ENCODE peak calls at places on chromosome 4, in nine cellular contexts. One of them, this sample, is unnamed.
A peak's percentile ranks its signal among the peaks of the same experiment; 100 is the strongest.

GRCh38 chr4:111027526-111027925 is 404.6 kb upstream of the PITX2 start:
- DNase-seq in glutamatergic neuron: no peak
- DNase-seq in frontal cortex: no peak
- DNase-seq in ecto neural progenitor cell: no peak
- DNase-seq in mesenchymal stem cell: peak; percentile 52
- DNase-seq in GOT3: no peak
- DNase-seq in activated T-cell treated with anti-CD3 and anti-CD28 coated beads for 48 hours: no peak
- DNase-seq in mesenteric fat pad: no peak
- DNase-seq in sciatic nerve: no peak
- DNase-seq in this sample: no peak

GRCh38 chr4:93764647-93765246 is 63.8 kb upstream of the ATOH1 start:
- DNase-seq in sciatic nerve: no peak
- DNase-seq in glutamatergic neuron: no peak
- DNase-seq in ecto neural progenitor cell: no peak
- DNase-seq in frontal cortex: peak; percentile 29
- DNase-seq in mesenteric fat pad: no peak
- DNase-seq in GOT3: no peak
- DNase-seq in mesenchymal stem cell: peak; percentile 48
- DNase-seq in activated T-cell treated with anti-CD3 and anti-CD28 coated beads for 48 hours: no peak
- DNase-seq in this sample: peak; percentile 26

GRCh38 chr4:87527446-87528240 is 1.5 kb downstream of the SPARCL1 start:
- DNase-seq in GOT3: no peak
- DNase-seq in mesenchymal stem cell: no peak
- DNase-seq in ecto neural progenitor cell: no peak
- DNase-seq in mesenteric fat pad: no peak
- DNase-seq in frontal cortex: no peak
- DNase-seq in activated T-cell treated with anti-CD3 and anti-CD28 coated beads for 48 hours: no peak
- DNase-seq in sciatic nerve: no peak
- DNase-seq in glutamatergic neuron: no peak
- DNase-seq in this sample: no peak

GRCh38 chr4:105714071-105714521 is 5.5 kb downstream of the GSTCD start:
- DNase-seq in sciatic nerve: no peak
- DNase-seq in activated T-cell treated with anti-CD3 and anti-CD28 coated beads for 48 hours: no peak
- DNase-seq in mesenteric fat pad: no peak
- DNase-seq in ecto neural progenitor cell: no peak
- DNase-seq in glutamatergic neuron: no peak
- DNase-seq in frontal cortex: no peak
- DNase-seq in GOT3: no peak
- DNase-seq in mesenchymal stem cell: no peak
- DNase-seq in this sample: no peak

GRCh38 chr4:189029961-189030360 is 890.7 kb downstream of the TRIML1 start:
- DNase-seq in activated T-cell treated with anti-CD3 and anti-CD28 coated beads for 48 hours: no peak
- DNase-seq in mesenteric fat pad: no peak
- DNase-seq in frontal cortex: no peak
- DNase-seq in mesenchymal stem cell: no peak
- DNase-seq in ecto neural progenitor cell: no peak
- DNase-seq in GOT3: no peak
- DNase-seq in sciatic nerve: no peak
- DNase-seq in glutamatergic neuron: no peak
- DNase-seq in this sample: no peak

GRCh38 chr4:17055788-17056187 is 157.3 kb upstream of the LDB2 start:
- DNase-seq in ecto neural progenitor cell: no peak
- DNase-seq in glutamatergic neuron: no peak
- DNase-seq in activated T-cell treated with anti-CD3 and anti-CD28 coated beads for 48 hours: no peak
- DNase-seq in frontal cortex: no peak
- DNase-seq in GOT3: no peak
- DNase-seq in mesenchymal stem cell: peak; percentile 67
- DNase-seq in mesenteric fat pad: no peak
- DNase-seq in sciatic nerve: no peak
- DNase-seq in this sample: no peak

GRCh38 chr4:129839687-129840086 is 743.7 kb downstream of the C4orf33 start:
- DNase-seq in glutamatergic neuron: no peak
- DNase-seq in sciatic nerve: no peak
- DNase-seq in ecto neural progenitor cell: no peak
- DNase-seq in mesenteric fat pad: no peak
- DNase-seq in mesenchymal stem cell: no peak
- DNase-seq in activated T-cell treated with anti-CD3 and anti-CD28 coated beads for 48 hours: no peak
- DNase-seq in GOT3: no peak
- DNase-seq in frontal cortex: no peak
- DNase-seq in this sample: no peak

GRCh38 chr4:90105274-90105673 is 21.9 kb upstream of the CCSER1 start:
- DNase-seq in GOT3: no peak
- DNase-seq in activated T-cell treated with anti-CD3 and anti-CD28 coated beads for 48 hours: no peak
- DNase-seq in mesenchymal stem cell: no peak
- DNase-seq in ecto neural progenitor cell: no peak
- DNase-seq in glutamatergic neuron: no peak
- DNase-seq in sciatic nerve: no peak
- DNase-seq in mesenteric fat pad: no peak
- DNase-seq in frontal cortex: no peak
- DNase-seq in this sample: no peak

GRCh38 chr4:1746919-1747602 is 25.7 kb downstream of the TACC3 start:
- DNase-seq in ecto neural progenitor cell: no peak
- DNase-seq in GOT3: no peak
- DNase-seq in frontal cortex: no peak
- DNase-seq in mesenteric fat pad: no peak
- DNase-seq in glutamatergic neuron: peak; percentile 66
- DNase-seq in mesenchymal stem cell: no peak
- DNase-seq in sciatic nerve: no peak
- DNase-seq in activated T-cell treated with anti-CD3 and anti-CD28 coated beads for 48 hours: no peak
- DNase-seq in this sample: no peak

GRCh38 chr4:6619466-6620255 is 20.8 kb upstream of the MRFAP1 start:
- DNase-seq in frontal cortex: no peak
- DNase-seq in ecto neural progenitor cell: no peak
- DNase-seq in GOT3: no peak
- DNase-seq in activated T-cell treated with anti-CD3 and anti-CD28 coated beads for 48 hours: no peak
- DNase-seq in sciatic nerve: no peak
- DNase-seq in mesenchymal stem cell: no peak
- DNase-seq in glutamatergic neuron: no peak
- DNase-seq in mesenteric fat pad: no peak
- DNase-seq in this sample: no peak

GRCh38 chr4:67754288-67754687 is at the start of gene GNRHR:
- DNase-seq in glutamatergic neuron: no peak
- DNase-seq in ecto neural progenitor cell: no peak
- DNase-seq in mesenchymal stem cell: no peak
- DNase-seq in frontal cortex: no peak
- DNase-seq in sciatic nerve: no peak
- DNase-seq in mesenteric fat pad: no peak
- DNase-seq in GOT3: no peak
- DNase-seq in activated T-cell treated with anti-CD3 and anti-CD28 coated beads for 48 hours: no peak
- DNase-seq in this sample: no peak

GRCh38 chr4:8775121-8775520 is 96.5 kb downstream of the HMX1 start:
- DNase-seq in activated T-cell treated with anti-CD3 and anti-CD28 coated beads for 48 hours: no peak
- DNase-seq in sciatic nerve: no peak
- DNase-seq in ecto neural progenitor cell: no peak
- DNase-seq in frontal cortex: no peak
- DNase-seq in glutamatergic neuron: no peak
- DNase-seq in mesenteric fat pad: peak; percentile 65
- DNase-seq in GOT3: no peak
- DNase-seq in mesenchymal stem cell: no peak
- DNase-seq in this sample: no peak

GRCh38 chr4:75254745-75255144 is 259.5 kb downstream of the RCHY1 start:
- DNase-seq in activated T-cell treated with anti-CD3 and anti-CD28 coated beads for 48 hours: no peak
- DNase-seq in mesenteric fat pad: no peak
- DNase-seq in frontal cortex: no peak
- DNase-seq in glutamatergic neuron: no peak
- DNase-seq in sciatic nerve: no peak
- DNase-seq in ecto neural progenitor cell: no peak
- DNase-seq in mesenchymal stem cell: peak; percentile 77
- DNase-seq in GOT3: no peak
- DNase-seq in this sample: no peak

GRCh38 chr4:187389420-187389819 is 606.2 kb upstream of the ZFP42 start:
- DNase-seq in frontal cortex: no peak
- DNase-seq in sciatic nerve: no peak
- DNase-seq in ecto neural progenitor cell: no peak
- DNase-seq in mesenteric fat pad: no peak
- DNase-seq in activated T-cell treated with anti-CD3 and anti-CD28 coated beads for 48 hours: no peak
- DNase-seq in GOT3: no peak
- DNase-seq in mesenchymal stem cell: no peak
- DNase-seq in glutamatergic neuron: no peak
- DNase-seq in this sample: no peak

GRCh38 chr4:86522349-86522748 is 71.8 kb upstream of the PTPN13 start:
- DNase-seq in frontal cortex: no peak
- DNase-seq in glutamatergic neuron: no peak
- DNase-seq in mesenteric fat pad: no peak
- DNase-seq in ecto neural progenitor cell: no peak
- DNase-seq in mesenchymal stem cell: no peak
- DNase-seq in activated T-cell treated with anti-CD3 and anti-CD28 coated beads for 48 hours: no peak
- DNase-seq in GOT3: no peak
- DNase-seq in sciatic nerve: no peak
- DNase-seq in this sample: no peak